ENCODE peak calls at places on chromosomes 5 and 9, in six cellular contexts. I is HepG2, X is endothelial cell of umbilical vein, T is IMR-90, R is K562, Z is PC-3. Q is an unnamed sample.
A peak's percentile ranks its signal among the peaks of the same experiment; 100 is the strongest.

GRCh38 chr9:2241461-2241874 is 226.3 kb downstream of the SMARCA2 start:
- DNase-seq in R (no peak), T (peak; percentile 86), I (no peak), X (peak; percentile 87), Z (no peak), Q (peak; percentile 20)

GRCh38 chr9:120366646-120367019 is 213.3 kb downstream of the CDK5RAP2 start:
- DNase-seq in R (no peak), Z (peak; percentile 76), I (peak; percentile 88), X (peak; percentile 83), T (peak; percentile 91), Q (no peak)

GRCh38 chr9:17793713-17794622 is 215.1 kb downstream of the SH3GL2 start:
- DNase-seq in I (peak; percentile 27), R (no peak), X (no peak), Z (peak; percentile 56), T (no peak), Q (no peak)

GRCh38 chr5:90915393-90915792 is 356.8 kb downstream of the ADGRV1 start:
- DNase-seq in Z (no peak), I (peak; percentile 75), X (no peak), R (no peak), T (no peak), Q (no peak)

GRCh38 chr9:93346240-93347112 is 105.0 kb upstream of the FAM120A start:
- DNase-seq in T (no peak), Z (no peak), I (no peak), X (no peak), R (no peak), Q (no peak)

GRCh38 chr9:136303066-136303824 is 649 bp downstream of the CCDC187 start:
- DNase-seq in X (no peak), T (no peak), R (no peak), Z (no peak), I (no peak), Q (no peak)

GRCh38 chr5:107444327-107444726 is 226.4 kb downstream of the EFNA5 start:
- DNase-seq in X (no peak), Z (no peak), R (no peak), T (peak; percentile 21), I (no peak), Q (no peak)

GRCh38 chr5:100505984-100506670 is 29.0 kb upstream of the FAM174A start:
- DNase-seq in X (peak; percentile 82), Z (peak; percentile 95), I (no peak), T (peak; percentile 82), R (no peak), Q (no peak)

GRCh38 chr9:134284273-134284672 is 42.0 kb upstream of the RXRA start:
- DNase-seq in Z (no peak), T (no peak), X (no peak), I (no peak), R (no peak), Q (no peak)

GRCh38 chr9:134496413-134497282 is 145.0 kb upstream of the COL5A1 start:
- DNase-seq in Z (peak; percentile 18), X (no peak), T (peak; percentile 74), R (no peak), I (no peak), Q (no peak)

GRCh38 chr5:143569722-143570567 is 166.5 kb upstream of the NR3C1 start:
- DNase-seq in R (no peak), I (peak; percentile 82), X (no peak), Z (no peak), T (no peak), Q (no peak)

GRCh38 chr5:143573568-143574170 is 170.2 kb upstream of the NR3C1 start:
- DNase-seq in Z (no peak), I (no peak), X (no peak), R (no peak), T (no peak), Q (peak; percentile 48)

GRCh38 chr5:143570989-143571388 is 167.5 kb upstream of the NR3C1 start:
- DNase-seq in R (no peak), X (no peak), I (no peak), T (no peak), Z (no peak), Q (no peak)

GRCh38 chr5:143572671-143573070 is 169.2 kb upstream of the NR3C1 start:
- DNase-seq in T (no peak), I (no peak), X (no peak), Z (no peak), R (no peak), Q (no peak)

GRCh38 chr5:143572270-143572669 is 168.8 kb upstream of the NR3C1 start:
- DNase-seq in R (no peak), X (no peak), T (no peak), Z (no peak), I (no peak), Q (no peak)
- H2AFZ ChIP-seq in R (no peak overlapping the region), X (no peak overlapping the region), T (no peak overlapping the region), Z (no peak overlapping the region), I (no peak overlapping the region), Q (no peak overlapping the region)

GRCh38 chr5:16179511-16179935 is at the start of gene MARCHF11:
- DNase-seq in X (no peak), T (no peak), R (no peak), Z (no peak), I (no peak), Q (no peak)
- H3K4me3 ChIP-seq in X (no peak within 1 kb of the TSS), T (peak within 1 kb of the TSS; percentile 30), R (no peak within 1 kb of the TSS), Z (no peak within 1 kb of the TSS), I (no peak within 1 kb of the TSS), Q (no peak within 1 kb of the TSS)

DNA sequence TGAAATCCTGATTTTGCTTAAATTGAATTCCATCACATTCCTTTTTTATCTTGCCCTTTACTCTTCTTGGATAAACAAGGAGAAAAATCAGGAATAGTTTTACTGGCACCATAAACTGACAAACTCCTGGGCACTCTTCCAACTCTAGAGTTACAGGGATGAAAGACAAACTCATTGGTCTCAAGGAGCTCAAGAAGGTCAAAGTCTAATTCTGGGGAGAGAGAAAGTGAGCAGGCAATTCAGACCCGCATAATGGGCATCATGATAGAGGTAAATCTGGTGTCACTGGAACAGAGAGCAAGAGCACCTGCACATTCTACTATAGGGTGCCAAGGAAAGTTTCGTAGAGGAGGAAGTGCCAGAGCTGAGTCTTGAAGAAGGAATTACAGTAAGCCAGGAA is 64.8 kb downstream of the GRIN3A start:
- DNase-seq in I (no peak), X (no peak), Z (no peak), R (no peak), T (no peak), Q (no peak)
- H4K20me1 ChIP-seq in I (no peaks in the 10 kb centered on the region), X (no peaks in the 10 kb centered on the region), Z (no peaks in the 10 kb centered on the region), R (no peaks in the 10 kb centered on the region), T (no peaks in the 10 kb centered on the region), Q (no peaks in the 10 kb centered on the region)

DNA sequence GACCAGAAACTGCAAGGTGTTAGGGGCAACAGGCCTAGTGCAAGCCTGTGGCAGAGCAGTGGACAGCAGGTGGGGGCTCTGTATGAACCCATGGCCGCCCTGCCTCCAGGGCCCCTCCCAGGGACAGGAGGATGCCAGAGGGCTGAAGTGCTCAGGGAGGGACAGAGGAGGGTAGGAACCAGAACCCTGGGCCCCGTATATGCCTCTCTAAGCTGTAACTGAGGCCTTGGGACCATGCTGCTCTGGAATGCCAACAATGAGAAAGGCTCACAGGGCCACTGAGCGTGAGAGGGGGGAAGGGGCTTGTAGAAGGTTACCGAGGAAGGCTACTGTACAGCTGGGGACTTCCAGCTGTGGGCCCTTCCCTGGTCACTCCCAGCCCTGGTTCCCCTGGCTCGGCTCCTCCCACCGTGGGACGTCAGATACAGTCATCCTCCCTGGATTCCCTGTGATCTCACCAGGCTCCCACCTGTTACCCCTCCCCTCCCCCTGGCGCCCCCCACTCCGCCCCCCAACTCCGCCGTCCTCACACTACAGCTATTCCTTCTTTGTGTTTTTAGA is 21.1 kb downstream of the AQP7 start:
- DNase-seq in Z (no peak), R (no peak), X (no peak), T (peak; percentile 32), I (peak; percentile 57), Q (no peak)
- H2AFZ ChIP-seq in Z (no peak overlapping the region), R (no peak overlapping the region), X (no peak overlapping the region), T (peak overlapping the region; percentile 72), I (no peak overlapping the region), Q (no peak overlapping the region)

DNA sequence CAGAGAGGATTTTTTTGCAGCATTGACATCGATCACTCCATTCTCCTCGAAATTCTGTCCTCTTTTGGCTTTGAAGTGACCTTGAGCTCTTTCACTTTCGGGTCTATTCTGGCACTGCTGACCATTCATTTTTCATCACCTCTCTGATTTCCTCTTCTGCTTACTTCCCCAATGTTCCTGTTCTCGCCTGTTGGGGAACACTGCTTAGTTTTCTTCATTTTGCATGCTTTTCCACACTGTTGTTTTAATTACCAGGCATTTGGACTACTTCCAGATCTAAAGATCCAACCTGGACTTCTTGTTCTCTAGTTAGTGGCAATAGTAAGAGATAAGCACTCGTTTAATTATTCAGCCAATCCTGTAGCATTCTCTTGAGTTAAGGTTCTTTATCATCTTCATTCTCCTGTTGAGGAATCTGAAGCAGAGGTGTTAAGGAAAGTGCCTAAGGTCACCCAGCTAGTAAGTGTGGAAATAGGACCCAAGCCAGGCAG is 53.4 kb downstream of the MAN2A1 start:
- DNase-seq in T (no peak), Z (no peak), I (no peak), X (peak; percentile 32), R (peak; percentile 22), Q (no peak)
- H3K4me3 ChIP-seq in T (no peak overlapping the region), Z (no peak overlapping the region), I (no peak overlapping the region), X (no peak overlapping the region), R (no peak overlapping the region), Q (no peak overlapping the region)